ENCODE peak calls at places on chromosomes 7 and 10, in five cellular contexts. P is IMR-90, L is right lobe of liver, X is upper lobe of right lung, R is lower leg skin. W is an unnamed sample.
A peak's percentile ranks its signal among the peaks of the same experiment; 100 is the strongest.

GRCh38 chr7:41010418-41010817 is 692.5 kb downstream of the INHBA start:
- DNase-seq in P (peak; percentile 10), L (no peak), X (no peak), R (no peak), W (no peak)

GRCh38 chr10:131901181-131901829 is 497 bp downstream of the PPP2R2D start:
- DNase-seq in P (peak; percentile 4), L (peak; percentile 84), X (peak; percentile 87), R (peak; percentile 90), W (peak; percentile 61)

GRCh38 chr7:140686921-140687320 is 9.6 kb upstream of the NDUFB2 start:
- DNase-seq in P (no peak), L (no peak), X (no peak), R (no peak), W (no peak)

GRCh38 chr7:80508440-80508839 is 3.4 kb downstream of the GNAT3 start:
- DNase-seq in P (peak; percentile 52), L (no peak), X (no peak), R (no peak), W (no peak)

GRCh38 chr10:49520122-49520775 is 18.7 kb downstream of the ERCC6 start:
- DNase-seq in P (no peak), L (no peak), X (no peak), R (no peak), W (no peak)

GRCh38 chr10:123526356-123527079 is 139.6 kb upstream of the GPR26 start:
- DNase-seq in P (no peak), L (no peak), X (no peak), R (peak; percentile 77), W (no peak)

GRCh38 chr7:18402488-18403183 is 92.9 kb upstream of the HDAC9 start:
- DNase-seq in P (peak; percentile 88), L (no peak), X (no peak), R (no peak), W (no peak)

GRCh38 chr7:2036786-2037185 is 196.0 kb downstream of the MAD1L1 start:
- DNase-seq in P (no peak), L (peak; percentile 31), X (peak; percentile 54), R (peak; percentile 76), W (no peak)

GRCh38 chr7:74627699-74628411 is 29.7 kb upstream of the GTF2I start:
- DNase-seq in P (peak; percentile 27), L (peak; percentile 73), X (peak; percentile 76), R (no peak), W (no peak)

GRCh38 chr7:147485660-147486210 is 1104.8 kb upstream of the C7orf33 start:
- DNase-seq in P (no peak), L (no peak), X (no peak), R (no peak), W (no peak)

GRCh38 chr10:36030516-36030915 is 388.4 kb upstream of the FZD8 start:
- DNase-seq in P (no peak), L (no peak), X (no peak), R (no peak), W (no peak)

GRCh38 chr7:6026011-6026819 is 5.0 kb upstream of the ANKRD61 start:
- DNase-seq in P (peak; percentile 20), L (peak; percentile 69), X (peak; percentile 86), R (peak; percentile 90), W (peak; percentile 69)

GRCh38 chr10:63760034-63760707 is 239.0 kb downstream of the REEP3 start:
- DNase-seq in P (no peak), L (no peak), X (no peak), R (no peak), W (no peak)

GRCh38 chr7:77765906-77766800 is 32.1 kb downstream of the TMEM60 start:
- DNase-seq in P (peak; percentile 54), L (no peak), X (no peak), R (no peak), W (no peak)

GRCh38 chr7:35386816-35387429 is 133.0 kb upstream of the TBX20 start:
- DNase-seq in P (no peak), L (no peak), X (no peak), R (no peak), W (no peak)

GRCh38 chr10:12841826-12842225 is 159.7 kb downstream of the CCDC3 start:
- DNase-seq in P (no peak), L (peak; percentile 88), X (no peak), R (peak; percentile 83), W (no peak)

GRCh38 chr10:118908487-118909280 is 120.8 kb upstream of the NANOS1 start:
- DNase-seq in P (no peak), L (no peak), X (no peak), R (no peak), W (no peak)

GRCh38 chr10:29438271-29438670 is 149.4 kb downstream of the LYZL1 start:
- DNase-seq in P (peak; percentile 4), L (no peak), X (no peak), R (no peak), W (no peak)

GRCh38 chr7:117110480-117111315 is 157.4 kb downstream of the ST7 start:
- DNase-seq in P (no peak), L (no peak), X (no peak), R (no peak), W (peak; percentile 67)

GRCh38 chr10:130493021-130493420 is 356.8 kb downstream of the GLRX3 start:
- DNase-seq in P (no peak), L (no peak), X (no peak), R (peak; percentile 50), W (no peak)

GRCh38 chr10:101357958-101358357 is 4.0 kb downstream of the BTRC start:
- DNase-seq in P (no peak), L (no peak), X (no peak), R (no peak), W (no peak)

GRCh38 chr10:75593690-75594556 is 162.5 kb downstream of the LRMDA start:
- DNase-seq in P (no peak), L (no peak), X (no peak), R (no peak), W (no peak)

GRCh38 chr10:70343312-70343711 is 39.1 kb downstream of the LRRC20 start:
- DNase-seq in P (no peak), L (no peak), X (no peak), R (no peak), W (no peak)

GRCh38 chr10:100229819-100230422 is 525 bp upstream of the CHUK start:
- DNase-seq in P (no peak), L (no peak), X (no peak), R (no peak), W (no peak)

GRCh38 chr10:87659571-87660483 is at the start of gene PAPSS2:
- DNase-seq in P (peak; percentile 68), L (peak; percentile 82), X (peak; percentile 89), R (peak; percentile 90), W (peak; percentile 57)

GRCh38 chr7:45901566-45901965 is 13.3 kb downstream of the IGFBP1 start:
- DNase-seq in P (no peak), L (no peak), X (no peak), R (no peak), W (peak; percentile 0)

GRCh38 chr7:36747969-36748574 is 23.8 kb upstream of the AOAH start:
- DNase-seq in P (no peak), L (no peak), X (no peak), R (no peak), W (no peak)

GRCh38 chr7:121960678-121961461 is 87.9 kb downstream of the PTPRZ1 start:
- DNase-seq in P (peak; percentile 87), L (no peak), X (no peak), R (no peak), W (no peak)

GRCh38 chr7:44911911-44912310 is 26.6 kb upstream of the PURB start:
- DNase-seq in P (no peak), L (no peak), X (no peak), R (no peak), W (no peak)

GRCh38 chr10:14084875-14085274 is 245.8 kb downstream of the FRMD4A start:
- DNase-seq in P (peak; percentile 52), L (no peak), X (no peak), R (no peak), W (no peak)

GRCh38 chr7:30708983-30709382 is 26.7 kb upstream of the CRHR2 start:
- DNase-seq in P (no peak), L (no peak), X (no peak), R (peak; percentile 92), W (no peak)

GRCh38 chr7:151452141-151452571 is 12.2 kb upstream of the CRYGN start:
- DNase-seq in P (no peak), L (peak; percentile 47), X (peak; percentile 57), R (peak; percentile 61), W (no peak)

GRCh38 chr10:96413151-96413787 is 54.5 kb upstream of the OPALIN start:
- DNase-seq in P (no peak), L (no peak), X (no peak), R (peak; percentile 74), W (no peak)

DNA sequence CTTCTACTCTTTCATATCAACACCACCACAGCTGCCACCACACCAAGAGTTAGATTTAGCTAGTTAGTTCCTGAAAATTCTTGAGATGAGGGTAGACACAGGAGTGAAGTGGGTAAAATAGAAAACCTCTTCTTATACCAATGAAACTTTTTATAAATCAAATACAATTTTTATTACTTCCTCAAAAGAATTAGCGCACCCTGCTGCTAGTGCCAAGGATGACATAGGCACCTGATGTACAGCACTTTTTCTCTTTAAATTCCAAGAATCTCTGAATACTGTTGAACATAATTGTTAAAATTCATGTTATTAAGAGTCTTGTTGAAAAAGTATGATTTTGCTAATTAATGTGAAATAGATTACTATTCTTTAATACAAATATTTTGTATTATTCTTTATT is 11.4 kb downstream of the ZWINT start:
- DNase-seq in P (no peak), L (no peak), X (no peak), R (no peak), W (no peak)
- TF ChIP-seq CTCF in P (peak; percentile 22), L (no peak), X (no peak), R (no peak), W (no peak)

DNA sequence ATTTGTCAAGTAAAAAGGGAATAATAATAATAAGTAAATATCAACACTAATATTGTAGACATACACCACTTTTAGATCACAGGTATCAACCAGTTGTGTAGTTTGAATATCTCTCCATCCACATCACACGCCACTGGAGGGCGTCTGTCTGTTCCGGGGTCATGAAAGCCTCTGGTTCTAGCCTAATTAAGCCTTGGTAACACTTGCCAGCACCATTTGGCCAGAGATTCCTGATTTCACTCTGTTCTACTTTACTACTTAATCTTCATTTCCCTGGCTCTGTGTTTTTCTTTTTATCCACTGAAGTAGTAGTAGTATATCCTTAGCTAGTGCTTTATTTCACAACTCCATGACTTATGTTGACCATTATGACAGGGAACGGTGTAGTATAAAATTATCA is 285.6 kb upstream of the POM121L12 start:
- DNase-seq in P (no peak), L (no peak), X (no peak), R (no peak), W (no peak)
- TF ChIP-seq CTCF in P (no peak), L (no peak), X (no peak), R (no peak), W (no peak)

GRCh38 chr10:31709028-31709427 is 219.6 kb downstream of the ARHGAP12 start:
- DNase-seq in P (no peak), L (no peak), X (no peak), R (no peak), W (no peak)
- TF ChIP-seq CTCF in P (peak; percentile 30), L (peak; percentile 47), X (peak; percentile 14), R (no peak), W (no peak)

GRCh38 chr7:142301299-142301698 is 43.4 kb upstream of the PRSS58 start:
- DNase-seq in P (no peak), L (no peak), X (no peak), R (no peak), W (no peak)

GRCh38 chr7:142301923-142302550 is 44.2 kb upstream of the PRSS58 start:
- DNase-seq in P (no peak), L (no peak), X (no peak), R (no peak), W (peak; percentile 22)

GRCh38 chr7:142300689-142301088 is 42.8 kb upstream of the PRSS58 start:
- DNase-seq in P (no peak), L (no peak), X (no peak), R (no peak), W (peak; percentile 21)

GRCh38 chr7:142307246-142307900 is 49.5 kb upstream of the PRSS58 start:
- DNase-seq in P (no peak), L (no peak), X (no peak), R (no peak), W (no peak)

GRCh38 chr7:142303650-142304049 is 45.8 kb upstream of the PRSS58 start:
- DNase-seq in P (no peak), L (no peak), X (no peak), R (no peak), W (peak; percentile 23)
- TF ChIP-seq CTCF in P (peak; percentile 3), L (peak; percentile 20), X (peak; percentile 30), R (no peak), W (peak; percentile 25)